ENCODE peak calls at places on chromosome 17, in five cellular contexts. Z is uterus; E is GM13976; M is stimulated activated CD8-positive, alpha-beta memory T cell treated with anti-CD3 and anti-CD28 coated beads, Interleukin-12 subunit alpha, Interleukin-12 subunit beta, amount 100 ng/mL, for 4 hours; O is C1 segment of cervical spinal cord. F is an unnamed sample.

GRCh38 chr17:40331743-40332641 is 23.0 kb downstream of the RARA start:
- DNase-seq in Z (peak; percentile 86), E (no peak), M (no peak), O (peak; percentile 87), F (peak; percentile 97)

GRCh38 chr17:42333053-42333452 is 44.8 kb downstream of the STAT5A start:
- DNase-seq in Z (no peak), E (no peak), M (no peak), O (no peak), F (no peak)

GRCh38 chr17:30263552-30264333 is 28.0 kb downstream of the BLMH start:
- DNase-seq in Z (no peak), E (no peak), M (no peak), O (no peak), F (no peak)

GRCh38 chr17:50212121-50212843 is 10.9 kb upstream of the COL1A1 start:
- DNase-seq in Z (peak; percentile 93), E (no peak), M (no peak), O (no peak), F (peak; percentile 72)

GRCh38 chr17:57921342-57921741 is 33.9 kb downstream of the CUEDC1 start:
- DNase-seq in Z (peak; percentile 61), E (no peak), M (no peak), O (no peak), F (no peak)

GRCh38 chr17:20022701-20023100 is 13.5 kb downstream of the SPECC1 start:
- DNase-seq in Z (no peak), E (no peak), M (no peak), O (no peak), F (no peak)

GRCh38 chr17:72446118-72446517 is 325.3 kb downstream of the SOX9 start:
- DNase-seq in Z (no peak), E (no peak), M (no peak), O (no peak), F (no peak)

GRCh38 chr17:76983075-76983411 is 114.8 kb downstream of the MGAT5B start:
- DNase-seq in Z (no peak), E (no peak), M (no peak), O (no peak), F (no peak)

GRCh38 chr17:13931111-13931526 is 138.2 kb upstream of the COX10 start:
- DNase-seq in Z (peak; percentile 51), E (no peak), M (no peak), O (peak; percentile 8), F (no peak)

GRCh38 chr17:17254026-17254425 is 17.1 kb upstream of the FLCN start:
- DNase-seq in Z (no peak), E (no peak), M (no peak), O (no peak), F (no peak)

GRCh38 chr17:72358465-72358864 is 237.6 kb downstream of the SOX9 start:
- DNase-seq in Z (no peak), E (no peak), M (no peak), O (no peak), F (no peak)

GRCh38 chr17:40909351-40909750 is 24.3 kb upstream of the KRT20 start:
- DNase-seq in Z (peak; percentile 92), E (peak; percentile 65), M (peak; percentile 16), O (peak; percentile 32), F (peak; percentile 87)

GRCh38 chr17:7081341-7082062 is 1.5 kb upstream of the CLEC10A start:
- DNase-seq in Z (no peak), E (no peak), M (no peak), O (no peak), F (no peak)

GRCh38 chr17:78365561-78366108 is 5.8 kb upstream of the SOCS3 start:
- DNase-seq in Z (no peak), E (no peak), M (no peak), O (no peak), F (no peak)

GRCh38 chr17:74412581-74412980 is 19.3 kb upstream of the GPRC5C start:
- DNase-seq in Z (no peak), E (no peak), M (no peak), O (no peak), F (no peak)

GRCh38 chr17:75417054-75417453 is 11.6 kb upstream of the GRB2 start:
- DNase-seq in Z (no peak), E (no peak), M (no peak), O (no peak), F (no peak)

GRCh38 chr17:77540975-77541374 is 400.2 kb downstream of the SEC14L1 start:
- DNase-seq in Z (no peak), E (no peak), M (no peak), O (no peak), F (no peak)

GRCh38 chr17:47864791-47865216 is 13.8 kb upstream of the SP6 start:
- DNase-seq in Z (no peak), E (no peak), M (no peak), O (no peak), F (no peak)

GRCh38 chr17:15422392-15422957 is 44.9 kb downstream of the CDRT4 start:
- DNase-seq in Z (no peak), E (no peak), M (no peak), O (no peak), F (no peak)

GRCh38 chr17:78883090-78883532 is 19.9 kb downstream of the CEP295NL start:
- DNase-seq in Z (peak; percentile 80), E (no peak), M (no peak), O (no peak), F (peak; percentile 96)

GRCh38 chr17:39548494-39548893 is 59.2 kb downstream of the NEUROD2 start:
- DNase-seq in Z (no peak), E (no peak), M (no peak), O (no peak), F (no peak)

GRCh38 chr17:62703776-62704380 is 76.4 kb downstream of the MRC2 start:
- DNase-seq in Z (peak; percentile 56), E (peak; percentile 86), M (peak; percentile 66), O (peak; percentile 62), F (peak; percentile 76)

GRCh38 chr17:29911641-29912177 is 18.3 kb downstream of the SSH2 start:
- DNase-seq in Z (no peak), E (no peak), M (no peak), O (no peak), F (no peak)

GRCh38 chr17:15741624-15742023 is 9.5 kb downstream of the TBC1D26 start:
- DNase-seq in Z (no peak), E (no peak), M (no peak), O (no peak), F (no peak)

GRCh38 chr17:78759203-78759968 is 22.7 kb downstream of the CYTH1 start:
- DNase-seq in Z (no peak), E (peak; percentile 54), M (peak; percentile 32), O (no peak), F (no peak)

GRCh38 chr17:44219636-44220210 is at the start of gene UBTF:
- DNase-seq in Z (peak; percentile 73), E (peak; percentile 72), M (peak; percentile 67), O (peak; percentile 77), F (no peak)

GRCh38 chr17:282912-283882 is 69.4 kb downstream of the RPH3AL start:
- DNase-seq in Z (peak; percentile 1), E (no peak), M (no peak), O (no peak), F (no peak)